ENCODE peak calls at places on chromosomes 1 and 21, in nine cellular contexts. U, P, Y, K, Z, Q, B, S and W are unnamed samples.

GRCh38 chr1:246597971-246598370 is 31.7 kb downstream of the CNST start:
- DNase-seq in U (no peak), P (no peak), Y (no peak), K (no peak), Z (no peak), Q (no peak), B (no peak), S (no peak), W (no peak)

GRCh38 chr1:198830397-198830796 is 191.6 kb downstream of the PTPRC start:
- DNase-seq in U (no peak), P (no peak), Y (no peak), K (no peak), Z (peak; percentile 77), Q (no peak), B (no peak), S (no peak), W (no peak)

GRCh38 chr1:19424651-19425570 is 60.4 kb downstream of the CAPZB start:
- DNase-seq in U (no peak), P (no peak), Y (no peak), K (no peak), Z (no peak), Q (no peak), B (no peak), S (no peak), W (no peak)

GRCh38 chr1:2061065-2061778 is 11.0 kb downstream of the PRKCZ start:
- DNase-seq in U (no peak), P (no peak), Y (no peak), K (no peak), Z (no peak), Q (no peak), B (no peak), S (no peak), W (no peak)

GRCh38 chr1:74481607-74482006 is 30.8 kb downstream of the LRRC53 start:
- DNase-seq in U (no peak), P (no peak), Y (no peak), K (no peak), Z (no peak), Q (no peak), B (no peak), S (no peak), W (no peak)

GRCh38 chr1:178224358-178224757 is 130.5 kb downstream of the RASAL2 start:
- DNase-seq in U (no peak), P (no peak), Y (no peak), K (no peak), Z (no peak), Q (no peak), B (no peak), S (no peak), W (no peak)

GRCh38 chr1:224300346-224300745 is 29.6 kb downstream of the NVL start:
- DNase-seq in U (no peak), P (no peak), Y (peak; percentile 77), K (no peak), Z (peak; percentile 92), Q (peak; percentile 98), B (peak; percentile 95), S (no peak), W (peak; percentile 77)

GRCh38 chr1:168032048-168032447 is 95.2 kb upstream of the MPC2 start:
- DNase-seq in U (no peak), P (no peak), Y (no peak), K (no peak), Z (no peak), Q (no peak), B (no peak), S (no peak), W (no peak)

GRCh38 chr1:150622219-150622975 is 7.0 kb downstream of the ENSA start:
- DNase-seq in U (no peak), P (peak; percentile 78), Y (no peak), K (peak; percentile 65), Z (no peak), Q (no peak), B (peak; percentile 6), S (no peak), W (no peak)

GRCh38 chr21:32256873-32257620 is 21.8 kb downstream of the MIS18A start:
- DNase-seq in U (no peak), P (no peak), Y (peak; percentile 93), K (no peak), Z (peak; percentile 86), Q (peak; percentile 91), B (peak; percentile 65), S (no peak), W (peak; percentile 94)

GRCh38 chr1:28510350-28511223 is 4.7 kb downstream of the RCC1 start:
- DNase-seq in U (peak; percentile 49), P (peak; percentile 59), Y (peak; percentile 44), K (peak; percentile 56), Z (peak; percentile 52), Q (peak; percentile 52), B (peak; percentile 66), S (peak; percentile 44), W (peak; percentile 43)

GRCh38 chr1:61839702-61840101 is 97.4 kb downstream of the PATJ start:
- DNase-seq in U (no peak), P (no peak), Y (peak; percentile 51), K (no peak), Z (peak; percentile 77), Q (peak; percentile 80), B (peak; percentile 79), S (no peak), W (peak; percentile 76)

GRCh38 chr1:201630582-201630981 is 91.7 kb downstream of the NAV1 start:
- DNase-seq in U (no peak), P (no peak), Y (no peak), K (no peak), Z (no peak), Q (no peak), B (no peak), S (no peak), W (peak; percentile 76)

GRCh38 chr1:203612932-203613682 is 13.5 kb upstream of the ATP2B4 start:
- DNase-seq in U (peak; percentile 79), P (no peak), Y (no peak), K (no peak), Z (peak; percentile 27), Q (peak; percentile 66), B (no peak), S (peak; percentile 86), W (no peak)

GRCh38 chr1:89953072-89953626 is 41.8 kb upstream of the ZNF326 start:
- DNase-seq in U (peak; percentile 38), P (peak; percentile 67), Y (peak; percentile 67), K (peak; percentile 70), Z (peak; percentile 95), Q (peak; percentile 92), B (peak; percentile 95), S (peak; percentile 20), W (peak; percentile 86)

GRCh38 chr1:31675761-31676160 is 28.1 kb downstream of the COL16A1 start:
- DNase-seq in U (no peak), P (no peak), Y (no peak), K (no peak), Z (no peak), Q (no peak), B (no peak), S (no peak), W (no peak)
- H3K27ac ChIP-seq in U (no peak overlapping the region), P (no peak overlapping the region), Y (no peak overlapping the region), K (no peak overlapping the region), Z (no peak overlapping the region), Q (no peak overlapping the region), B (no peak overlapping the region), S (no peak overlapping the region), W (no peak overlapping the region)

GRCh38 chr1:169427081-169427611 is at the start of gene CCDC181:
- DNase-seq in U (no peak), P (peak; percentile 95), Y (peak; percentile 54), K (peak; percentile 97), Z (peak; percentile 77), Q (peak; percentile 33), B (no peak), S (peak; percentile 91), W (peak; percentile 13)
- H2AFZ ChIP-seq in U (no peak within 1 kb of the TSS), P (peak within 1 kb of the TSS; percentile 33), Y (peak within 1 kb of the TSS; percentile 64), K (peak within 1 kb of the TSS; percentile 83), Z (peak within 1 kb of the TSS; percentile 86), Q (peak within 1 kb of the TSS; percentile 87), B (no peak within 1 kb of the TSS), S (peak within 1 kb of the TSS; percentile 97), W (peak within 1 kb of the TSS; percentile 90)

GRCh38 chr1:221718391-221719277 is 23.3 kb downstream of the DUSP10 start:
- DNase-seq in U (no peak), P (no peak), Y (peak; percentile 85), K (peak; percentile 3), Z (peak; percentile 95), Q (peak; percentile 94), B (peak; percentile 81), S (no peak), W (peak; percentile 84)
- H3K27ac ChIP-seq in U (no peak overlapping the region), P (no peak overlapping the region), Y (peak overlapping the region; percentile 92), K (no peak overlapping the region), Z (peak overlapping the region; percentile 30), Q (peak overlapping the region; percentile 99), B (peak overlapping the region; percentile 38), S (no peak overlapping the region), W (peak overlapping the region; percentile 78)

GRCh38 chr1:119179051-119179450 is 38.6 kb upstream of the WARS2 start:
- DNase-seq in U (no peak), P (no peak), Y (no peak), K (no peak), Z (no peak), Q (no peak), B (no peak), S (no peak), W (no peak)

GRCh38 chr1:119186471-119186870 is 46.0 kb upstream of the WARS2 start:
- DNase-seq in U (no peak), P (no peak), Y (no peak), K (no peak), Z (peak; percentile 1), Q (peak; percentile 20), B (no peak), S (no peak), W (no peak)

GRCh38 chr1:119184972-119185371 is 44.5 kb upstream of the WARS2 start:
- DNase-seq in U (no peak), P (no peak), Y (no peak), K (no peak), Z (no peak), Q (no peak), B (no peak), S (no peak), W (no peak)

DNA sequence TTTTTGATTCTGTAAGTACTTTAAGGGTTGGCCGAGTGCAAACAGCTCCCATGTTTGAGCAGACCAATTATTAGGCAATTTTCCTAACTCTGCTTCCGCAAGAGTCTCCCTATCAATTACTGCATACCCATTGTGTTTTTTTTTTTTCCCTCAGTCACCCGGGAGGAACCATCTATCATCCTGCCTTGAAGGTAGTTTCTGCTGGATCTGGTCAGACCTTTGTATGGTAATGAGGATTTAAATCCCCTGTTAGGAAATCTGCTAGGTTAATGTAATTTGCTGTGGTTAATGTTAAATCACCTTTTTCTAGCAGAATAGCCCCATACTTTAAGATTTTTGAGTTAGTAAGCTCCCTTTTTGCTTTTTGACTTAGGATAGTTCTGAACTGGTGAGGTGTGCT is 40.8 kb upstream of the WARS2 start:
- DNase-seq in U (no peak), P (no peak), Y (no peak), K (no peak), Z (no peak), Q (no peak), B (no peak), S (no peak), W (peak; percentile 14)
- H2AFZ ChIP-seq in U (no peak overlapping the region), P (no peak overlapping the region), Y (no peak overlapping the region), K (no peak overlapping the region), Z (no peak overlapping the region), Q (no peak overlapping the region), B (no peak overlapping the region), S (no peak overlapping the region), W (no peak overlapping the region)